ENCODE peak calls at places on chromosomes 13 and 19, in seven cellular contexts. Z is GM23248, K is astrocyte, X is neuronal stem cell, V is neural progenitor cell, P is colonic mucosa, T is IMR-90. O is an unnamed sample.

GRCh38 chr19:39223703-39224279 is 19.7 kb upstream of the SYCN start:
- DNase-seq in K (peak; percentile 12), T (peak; percentile 19), P (no peak), Z (peak; percentile 58), X (peak; percentile 37), V (peak; percentile 84), O (no peak)

GRCh38 chr19:4597975-4598671 is 38.6 kb upstream of the SEMA6B start:
- DNase-seq in V (peak; percentile 93), T (no peak), X (peak; percentile 77), K (no peak), Z (peak; percentile 46), P (peak; percentile 45), O (no peak)

GRCh38 chr19:57566396-57567256 is 7.0 kb upstream of the ZNF550 start:
- DNase-seq in P (no peak), T (peak; percentile 38), X (no peak), K (peak; percentile 48), V (peak; percentile 40), Z (peak; percentile 47), O (peak; percentile 34)

GRCh38 chr13:73578251-73578875 is 519.6 kb downstream of the KLF5 start:
- DNase-seq in T (peak; percentile 42), V (no peak), Z (peak; percentile 4), K (peak; percentile 6), P (no peak), X (no peak), O (no peak)

GRCh38 chr13:22938576-22938975 is 242.2 kb upstream of the SGCG start:
- DNase-seq in T (no peak), X (no peak), V (no peak), K (no peak), Z (no peak), P (no peak), O (no peak)

GRCh38 chr13:109869312-109870237 is 83.2 kb upstream of the IRS2 start:
- DNase-seq in V (no peak), K (peak; percentile 55), X (no peak), T (peak; percentile 44), Z (peak; percentile 65), P (peak; percentile 47), O (no peak)

GRCh38 chr19:11693505-11694499 is 44.9 kb downstream of the ZNF823 start:
- DNase-seq in Z (peak; percentile 92), T (peak; percentile 75), V (peak; percentile 52), K (peak; percentile 25), X (no peak), P (peak; percentile 26), O (peak; percentile 56)

GRCh38 chr13:59690857-59691500 is 472.7 kb downstream of the DIAPH3 start:
- DNase-seq in Z (peak; percentile 28), V (no peak), K (peak; percentile 33), T (no peak), P (no peak), X (no peak), O (no peak)

GRCh38 chr13:31090921-31091624 is 70.6 kb downstream of the HSPH1 start:
- DNase-seq in V (no peak), Z (no peak), K (no peak), X (no peak), T (peak; percentile 25), P (no peak), O (no peak)

GRCh38 chr19:29643361-29643935 is 21.8 kb upstream of the PLEKHF1 start:
- DNase-seq in V (no peak), Z (no peak), T (no peak), X (no peak), K (no peak), P (no peak), O (no peak)

GRCh38 chr13:26457212-26457611 is 100.3 kb upstream of the WASF3 start:
- DNase-seq in T (no peak), V (no peak), P (no peak), K (no peak), Z (peak; percentile 68), X (no peak), O (no peak)

GRCh38 chr13:95222733-95223018 is 78.6 kb downstream of the ABCC4 start:
- DNase-seq in X (no peak), T (no peak), K (no peak), Z (no peak), V (no peak), P (no peak), O (no peak)

GRCh38 chr13:98556968-98557591 is 19.8 kb downstream of the STK24 start:
- DNase-seq in Z (peak; percentile 89), P (no peak), X (no peak), T (peak; percentile 32), V (no peak), K (peak; percentile 65), O (no peak)

GRCh38 chr19:955803-956746 is 28.1 kb upstream of the WDR18 start:
- DNase-seq in Z (no peak), P (no peak), K (no peak), X (peak; percentile 90), T (no peak), V (peak; percentile 93), O (no peak)

GRCh38 chr13:41137951-41138350 is 5.3 kb upstream of the KBTBD6 start:
- DNase-seq in Z (peak; percentile 64), X (no peak), P (no peak), K (peak; percentile 71), V (no peak), T (peak; percentile 81), O (no peak)

GRCh38 chr19:435056-435706 is 25.7 kb downstream of the SHC2 start:
- DNase-seq in T (no peak), Z (no peak), V (no peak), P (no peak), K (no peak), X (no peak), O (no peak)

GRCh38 chr13:112670118-112670517 is 19.7 kb upstream of the ATP11A start:
- DNase-seq in P (no peak), V (no peak), K (no peak), T (no peak), X (no peak), Z (no peak), O (no peak)

DNA sequence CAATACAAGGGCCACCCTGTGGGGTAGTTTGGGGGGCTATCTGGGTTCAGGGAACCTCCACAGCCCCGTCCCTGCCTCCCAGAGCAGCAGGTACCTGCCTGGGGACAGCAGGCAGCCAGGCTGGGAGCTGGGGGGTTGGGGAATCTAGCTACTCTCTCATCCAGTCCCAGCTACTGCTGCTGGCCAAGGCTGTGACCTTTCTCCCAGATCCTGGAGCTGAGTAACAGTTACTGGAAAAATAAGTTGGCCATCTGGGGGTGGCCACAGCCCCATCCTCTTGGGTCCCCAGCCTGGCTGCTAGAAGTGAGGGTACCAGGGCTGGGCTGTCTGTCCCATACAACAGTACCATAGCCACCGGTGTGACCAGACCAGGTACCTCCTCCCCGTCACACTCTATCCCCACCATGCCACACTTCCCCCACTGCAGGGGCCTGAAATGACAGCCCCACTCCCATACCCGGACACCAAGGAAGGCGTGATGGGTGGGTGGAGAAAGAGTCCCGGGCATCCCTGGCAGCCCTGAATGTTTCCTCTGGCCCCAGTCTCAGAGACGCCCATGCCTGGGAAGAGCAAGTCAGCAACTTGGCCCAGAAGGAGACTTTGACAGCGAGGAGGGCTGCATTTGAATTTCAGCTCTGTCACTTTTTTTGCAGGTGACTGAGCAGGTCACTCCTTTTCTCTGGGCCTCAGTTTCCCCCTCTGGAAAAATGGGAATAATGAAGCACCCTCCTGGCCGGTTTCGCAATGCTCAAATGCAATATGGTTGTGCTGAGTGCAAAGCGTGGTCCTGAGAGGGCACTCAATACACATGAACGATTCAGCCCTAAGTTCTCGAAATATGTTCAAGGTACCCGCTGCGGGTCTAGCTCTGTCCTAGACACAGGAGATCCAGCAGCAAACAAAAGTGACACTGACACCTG is 30.7 kb upstream of the NFIC start:
- DNase-seq in K (no peak), X (no peak), P (peak; percentile 63), T (peak; percentile 57), V (no peak), Z (peak; percentile 74), O (no peak)
- H3K9ac ChIP-seq in K (no peak overlapping the region), X (no peak overlapping the region), P (peak overlapping the region; percentile 90), T (no peak overlapping the region), V (no peak overlapping the region), Z (peak overlapping the region; percentile 77), O (no peak overlapping the region)

GRCh38 chr13:34747507-34747906 is 194.6 kb upstream of the NBEA start:
- DNase-seq in V (no peak), X (no peak), T (no peak), P (no peak), K (no peak), Z (no peak), O (no peak)
- H3K27ac ChIP-seq in V (no peak overlapping the region), X (no peak overlapping the region), T (no peak overlapping the region), P (no peak overlapping the region), K (no peak overlapping the region), Z (no peak overlapping the region), O (no peak overlapping the region)

GRCh38 chr13:28719656-28720055 is 886 bp upstream of the SLC46A3 start:
- DNase-seq in Z (peak; percentile 76), K (peak; percentile 68), V (no peak), T (peak; percentile 54), X (no peak), P (no peak), O (no peak)
- H3K9ac ChIP-seq in Z (peak overlapping the region; percentile 70), K (peak overlapping the region; percentile 85), V (no peak overlapping the region), T (no peak overlapping the region), X (no peak overlapping the region), P (peak overlapping the region; percentile 89), O (no peak overlapping the region)

GRCh38 chr13:75101997-75102720 is 379.8 kb downstream of the TBC1D4 start:
- DNase-seq in K (peak; percentile 61), Z (peak; percentile 22), V (peak; percentile 54), X (no peak), P (no peak), T (peak; percentile 6), O (no peak)
- H3K27ac ChIP-seq in K (no peak overlapping the region), Z (no peak overlapping the region), V (no peak overlapping the region), X (no peak overlapping the region), P (no peak overlapping the region), T (no peak overlapping the region), O (no peak overlapping the region)

O was measured in HCT116.